ENCODE peak calls at places on chromosomes 6 and 20, in five cellular contexts. P is AG04450, W is cardiac muscle cell, D is transverse colon, I is left ventricle myocardium inferior. H is an unnamed sample. For H3K9me3, the result is how much of the 10 kb centered on the place peaks cover.

GRCh38 chr6:111721677-111722219 is 116.1 kb upstream of the TRAF3IP2 start:
- DNase-seq in P (no peak), W (peak), I (no peak), D (no peak), H (no peak)

GRCh38 chr20:20888273-20888656 is 175.8 kb upstream of the RALGAPA2 start:
- DNase-seq in W (no peak), I (no peak), P (no peak), D (no peak), H (no peak)

GRCh38 chr6:42337985-42338572 is 113.6 kb downstream of the TRERF1 start:
- DNase-seq in P (no peak), D (no peak), I (no peak), W (no peak), H (no peak)

GRCh38 chr20:35314460-35315198 is 22.4 kb upstream of the FAM83C start:
- DNase-seq in P (no peak), D (no peak), I (no peak), W (no peak), H (no peak)

GRCh38 chr6:25576920-25577319 is 75.1 kb upstream of the SCGN start:
- DNase-seq in I (no peak), W (peak), D (no peak), P (no peak), H (no peak)

GRCh38 chr6:13847651-13848050 is 33.3 kb upstream of the MCUR1 start:
- DNase-seq in I (no peak), W (no peak), D (no peak), P (no peak), H (no peak)

GRCh38 chr6:50712291-50712690 is 1.0 kb upstream of the TFAP2D start:
- DNase-seq in D (no peak), P (no peak), W (no peak), I (no peak), H (no peak)

GRCh38 chr6:89117285-89118108 is at the start of gene SRSF12:
- DNase-seq in W (peak), D (peak), P (no peak), I (peak), H (peak)

GRCh38 chr6:44251576-44252524 is 4.9 kb downstream of the HSP90AB1 start:
- DNase-seq in D (no peak), I (no peak), W (no peak), P (no peak), H (no peak)

GRCh38 chr20:57769756-57770155 is 59.9 kb upstream of the PMEPA1 start:
- DNase-seq in W (peak), D (no peak), I (no peak), P (no peak), H (no peak)

GRCh38 chr20:2658414-2659354 is 5.3 kb downstream of the IDH3B start:
- DNase-seq in W (no peak), P (no peak), D (no peak), I (no peak), H (no peak)

GRCh38 chr20:15265910-15266309 is 928.5 kb upstream of the FLRT3 start:
- DNase-seq in D (no peak), I (no peak), P (no peak), W (no peak), H (no peak)

GRCh38 chr20:10263385-10264165 is 44.9 kb downstream of the SNAP25 start:
- DNase-seq in W (peak), I (no peak), D (no peak), P (no peak), H (no peak)

GRCh38 chr6:147201885-147202515 is 2.2 kb upstream of the STXBP5 start:
- DNase-seq in W (peak), P (no peak), I (no peak), D (peak), H (no peak)

GRCh38 chr6:47349931-47350330 is 40.2 kb upstream of the TNFRSF21 start:
- DNase-seq in D (no peak), W (peak), P (no peak), I (no peak), H (no peak)

GRCh38 chr6:34130870-34131269 is 15.0 kb downstream of the GRM4 start:
- DNase-seq in D (no peak), P (no peak), I (no peak), W (no peak), H (no peak)

GRCh38 chr6:158475344-158476302 is 84.3 kb upstream of the TMEM181 start:
- DNase-seq in D (peak), I (no peak), P (no peak), W (peak), H (no peak)

GRCh38 chr6:160221423-160221822 is 37.2 kb downstream of the SLC22A2 start:
- DNase-seq in D (no peak), W (peak), I (no peak), P (no peak), H (no peak)

GRCh38 chr20:32743237-32744112 is at the start of gene COMMD7:
- DNase-seq in D (peak), I (peak), P (no peak), W (peak), H (peak)

GRCh38 chr6:33197431-33198048 is 2.9 kb downstream of the RXRB start:
- DNase-seq in I (no peak), D (peak), W (peak), P (no peak), H (no peak)

GRCh38 chr6:71510057-71510713 is 221.6 kb downstream of the OGFRL1 start:
- DNase-seq in D (peak), W (peak), I (peak), P (peak), H (no peak)

GRCh38 chr20:1505361-1505760 is 14.1 kb upstream of the SIRPB2 start:
- DNase-seq in I (no peak), D (no peak), W (no peak), P (no peak), H (no peak)

GRCh38 chr6:21278078-21278790 is 315.3 kb upstream of the SOX4 start:
- DNase-seq in W (peak), P (no peak), I (peak), D (no peak), H (no peak)

GRCh38 chr6:99195986-99196655 is 153.4 kb downstream of the FAXC start:
- DNase-seq in I (no peak), W (no peak), P (no peak), D (no peak), H (no peak)

GRCh38 chr6:44646355-44646754 is 258.8 kb downstream of the CDC5L start:
- DNase-seq in I (no peak), W (peak), D (no peak), P (no peak), H (no peak)

GRCh38 chr6:122187186-122187585 is 212.3 kb upstream of the HSF2 start:
- DNase-seq in P (no peak), D (no peak), I (no peak), W (no peak), H (no peak)

GRCh38 chr6:26455357-26455970 is 2.3 kb upstream of the BTN2A1 start:
- DNase-seq in I (no peak), W (no peak), P (no peak), D (no peak), H (no peak)

GRCh38 chr20:1177680-1178079 is 7.1 kb downstream of the TMEM74B start:
- DNase-seq in P (no peak), D (no peak), I (no peak), W (peak), H (no peak)

GRCh38 chr6:78513856-78514255 is 353.5 kb upstream of the IRAK1BP1 start:
- DNase-seq in I (no peak), D (no peak), P (no peak), W (no peak), H (no peak)

GRCh38 chr6:118495639-118496296 is 52.3 kb upstream of the PLN start:
- DNase-seq in P (peak), D (no peak), I (no peak), W (no peak), H (no peak)

GRCh38 chr6:170545405-170545804 is 7.7 kb downstream of the PSMB1 start:
- DNase-seq in I (no peak), P (peak), W (no peak), D (no peak), H (no peak)

GRCh38 chr20:60838297-60838696 is 413.8 kb upstream of the CDH4 start:
- DNase-seq in I (no peak), P (no peak), D (no peak), W (no peak), H (no peak)

GRCh38 chr20:60835883-60836282 is 416.2 kb upstream of the CDH4 start:
- DNase-seq in W (no peak), I (no peak), P (no peak), D (no peak), H (no peak)

DNA sequence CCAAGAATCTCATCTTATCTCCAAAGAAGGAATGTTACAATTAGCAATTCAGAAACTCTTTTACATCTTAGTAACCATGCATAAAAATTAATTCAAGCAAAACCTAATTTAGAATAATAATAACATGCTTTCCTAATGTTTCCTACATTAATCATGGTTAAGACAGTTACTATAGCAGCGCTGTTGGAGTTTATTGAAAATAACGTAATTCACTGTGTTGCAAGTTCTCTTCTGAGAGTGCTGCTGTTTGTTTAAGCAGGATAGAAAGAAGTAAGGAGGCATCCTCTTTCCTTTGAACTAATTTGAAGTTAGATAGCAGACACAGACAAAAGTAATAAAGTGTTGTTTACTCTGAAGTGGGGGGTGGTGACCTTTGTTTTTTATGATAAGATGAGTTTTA is 414.7 kb upstream of the CDH4 start:
- DNase-seq in I (no peak), W (no peak), P (no peak), D (no peak), H (no peak)
- H3K9me3 ChIP-seq in I (under half), W (under half), P (under half), D (under half), H (under half)

GRCh38 chr6:145274083-145274482 is 461.2 kb downstream of the EPM2A start:
- DNase-seq in P (no peak), I (no peak), W (no peak), D (no peak), H (no peak)

GRCh38 chr6:145275787-145276186 is 459.5 kb downstream of the EPM2A start:
- DNase-seq in I (no peak), W (no peak), P (no peak), D (no peak), H (no peak)

GRCh38 chr6:145273136-145273535 is 462.2 kb downstream of the EPM2A start:
- DNase-seq in I (no peak), W (no peak), D (no peak), P (no peak), H (no peak)

GRCh38 chr6:145276746-145277145 is 458.6 kb downstream of the EPM2A start:
- DNase-seq in D (no peak), W (no peak), I (no peak), P (no peak), H (no peak)

DNA sequence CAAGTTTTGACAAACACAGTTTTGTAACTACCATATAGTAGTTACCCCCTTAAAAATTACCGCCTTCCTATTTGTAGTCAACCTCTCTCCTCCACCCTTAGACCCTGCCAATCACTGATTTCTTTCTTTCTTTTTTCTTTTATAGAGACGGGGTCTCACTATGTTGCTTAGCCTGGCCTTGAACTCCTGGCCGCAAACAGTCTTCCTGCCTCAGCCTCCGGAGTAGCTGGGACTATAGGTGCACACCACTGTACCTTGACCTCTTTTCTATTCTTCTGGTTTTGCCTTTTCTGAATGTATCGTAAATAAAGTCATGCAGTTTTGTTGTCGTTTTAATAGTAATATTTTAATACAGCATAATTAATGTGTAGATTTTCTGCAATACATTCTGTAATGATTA is 460.3 kb downstream of the EPM2A start:
- DNase-seq in I (no peak), P (no peak), W (no peak), D (no peak), H (no peak)
- H3K27ac ChIP-seq in I (no peak), P (no peak), W (no peak), D (no peak), H (no peak)

GRCh38 chr20:25623225-25623735 is 534 bp downstream of the NANP start:
- DNase-seq in D (peak), I (peak), P (no peak), W (peak), H (no peak)

GRCh38 chr20:25629816-25630499 is 6.1 kb upstream of the NANP start:
- DNase-seq in I (no peak), W (no peak), D (no peak), P (no peak), H (no peak)

GRCh38 chr20:25624500-25624939 is 706 bp upstream of the NANP start:
- DNase-seq in P (no peak), I (no peak), D (no peak), W (no peak), H (no peak)

GRCh38 chr20:25623736-25624499 is at the start of gene NANP:
- DNase-seq in I (peak), D (peak), W (peak), P (peak), H (peak)

DNA sequence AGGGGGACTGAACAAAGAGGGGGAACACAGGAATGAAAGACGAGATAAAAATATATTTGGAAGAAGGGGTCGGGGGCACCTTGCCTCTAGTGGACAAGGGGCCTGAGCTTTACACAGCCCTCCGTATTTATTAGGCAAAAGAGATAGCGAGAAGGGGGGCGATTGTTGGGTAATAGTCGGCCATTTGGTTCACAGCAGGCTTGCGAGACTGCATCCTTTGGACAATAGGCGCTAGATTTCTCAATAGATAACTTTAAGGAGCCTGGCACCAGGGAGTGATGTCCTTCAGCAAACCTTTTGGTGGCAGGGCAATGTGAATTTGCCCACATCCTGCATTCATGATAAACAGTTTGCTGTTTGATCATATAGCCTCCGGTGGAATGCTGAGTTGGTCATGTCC is 3.0 kb upstream of the NANP start:
- DNase-seq in D (no peak), W (no peak), I (no peak), P (no peak), H (no peak)
- H3K9me3 ChIP-seq in D (under half), W (under half), I (under half), P (under half), H (under half)

DNA sequence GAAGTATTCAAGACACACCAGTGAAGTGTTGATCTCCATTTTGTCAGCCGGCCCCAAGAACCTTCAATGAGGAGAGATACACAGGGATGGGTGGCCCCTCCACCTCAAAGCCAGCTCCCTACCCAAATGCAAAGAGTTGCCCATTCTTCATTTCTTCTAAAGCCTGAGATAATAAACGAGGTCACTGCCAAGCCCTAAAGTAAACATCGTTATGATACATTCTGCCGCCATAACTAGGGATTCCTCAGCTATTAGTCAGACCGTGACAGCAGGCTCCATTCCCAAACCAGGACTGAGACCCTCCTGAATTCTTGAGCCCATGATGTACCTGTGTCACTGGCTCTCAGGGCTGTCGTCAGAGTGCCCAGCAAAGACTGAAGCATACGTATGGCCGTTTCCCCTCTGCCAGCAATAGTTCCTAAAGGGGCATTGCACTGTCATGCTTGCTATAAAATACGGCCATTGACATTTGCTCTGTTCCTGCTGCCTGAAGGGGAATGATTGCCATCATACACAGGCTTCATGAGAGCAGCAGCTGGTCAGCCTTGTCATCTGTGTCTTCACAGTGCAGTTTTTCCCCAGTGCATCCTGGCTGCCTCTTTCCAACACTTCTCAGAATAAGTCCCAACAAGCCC is 41.7 kb downstream of the ISM1 start:
- DNase-seq in P (no peak), D (no peak), W (no peak), I (no peak), H (no peak)
- H3K27ac ChIP-seq in P (no peak), D (no peak), W (no peak), I (no peak), H (no peak)

DNA sequence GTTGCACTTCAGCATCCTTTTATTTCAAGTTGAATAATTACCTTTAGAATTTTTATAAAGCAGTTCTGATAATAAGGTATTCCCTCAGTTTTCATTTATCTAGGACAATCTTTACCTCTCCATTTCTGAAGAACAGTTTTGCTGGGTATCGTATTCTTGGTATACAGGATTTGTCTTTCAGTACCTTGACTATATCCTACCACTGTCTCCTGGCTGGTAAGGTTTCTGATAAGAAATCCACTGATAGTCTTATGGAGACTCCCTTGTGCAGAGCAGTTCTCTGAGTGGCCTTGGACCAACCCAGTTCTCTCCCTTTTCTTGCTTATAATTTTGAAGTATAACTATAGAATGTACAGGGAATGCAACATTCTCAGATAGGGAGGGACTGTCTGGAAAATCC is 51.3 kb upstream of the SAMD3 start:
- DNase-seq in W (no peak), P (no peak), D (no peak), I (no peak), H (no peak)
- H3K9me3 ChIP-seq in W (under half), P (under half), D (under half), I (half or more), H (under half)

DNA sequence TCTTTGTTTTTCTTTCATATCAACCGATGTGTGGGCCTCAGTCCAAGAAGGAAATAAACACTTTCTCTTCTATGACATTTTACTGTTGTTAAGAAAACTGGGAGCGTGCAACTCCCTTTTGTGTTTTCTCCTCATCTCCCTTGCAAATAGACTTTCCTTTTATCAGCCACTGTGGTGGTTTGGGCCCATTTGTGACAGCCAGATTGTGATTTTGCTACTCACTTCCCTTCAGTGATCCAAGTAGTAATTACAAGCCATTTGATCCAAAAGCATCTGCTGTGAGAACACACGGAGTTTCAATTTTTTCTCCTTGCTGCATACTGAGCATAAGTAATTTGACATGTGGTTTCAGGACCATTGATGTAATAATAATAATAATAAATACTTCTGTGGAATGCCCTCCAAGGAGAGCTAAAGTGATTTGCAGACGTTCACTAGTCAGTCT is 92.0 kb upstream of the CLDN20 start:
- DNase-seq in I (no peak), P (no peak), W (peak), D (no peak), H (no peak)
- H3K27ac ChIP-seq in I (peak), P (peak), W (no peak), D (no peak), H (peak)

GRCh38 chr6:11976489-11976888 is 35.6 kb upstream of the HIVEP1 start:
- DNase-seq in P (no peak), I (no peak), W (no peak), D (no peak), H (no peak)
- H3K9me3 ChIP-seq in P (under half), I (under half), W (under half), D (under half), H (under half)